ENCODE peak calls at places on chromosomes 11 and 22, in six cellular contexts. One of them, this sample, is unnamed.

GRCh38 chr22:28952857-28953256 is 69.5 kb downstream of the ZNRF3 start:
- DNase-seq in GM12878: no peak
- DNase-seq in H1: no peak
- DNase-seq in K562: no peak
- DNase-seq in HepG2: no peak
- DNase-seq in GM12891: no peak
- DNase-seq in this sample: no peak

GRCh38 chr11:1744879-1745700 is 5.3 kb downstream of the IFITM10 start:
- DNase-seq in GM12878: no peak
- DNase-seq in HepG2: no peak
- DNase-seq in H1: no peak
- DNase-seq in K562: no peak
- DNase-seq in GM12891: no peak
- DNase-seq in this sample: no peak

GRCh38 chr11:76233936-76234703 is 27.8 kb upstream of the WNT11 start:
- DNase-seq in K562: peak
- DNase-seq in GM12891: peak
- DNase-seq in GM12878: peak
- DNase-seq in H1: no peak
- DNase-seq in HepG2: no peak
- DNase-seq in this sample: peak

GRCh38 chr11:4641501-4641900 is 2.3 kb upstream of the OR51E1 start:
- DNase-seq in HepG2: no peak
- DNase-seq in GM12891: no peak
- DNase-seq in K562: no peak
- DNase-seq in H1: no peak
- DNase-seq in GM12878: no peak
- DNase-seq in this sample: no peak

GRCh38 chr22:36088292-36088691 is 59.7 kb upstream of the RBFOX2 start:
- DNase-seq in GM12891: no peak
- DNase-seq in H1: no peak
- DNase-seq in K562: no peak
- DNase-seq in HepG2: no peak
- DNase-seq in GM12878: no peak
- DNase-seq in this sample: no peak

GRCh38 chr22:33747576-33748180 is 172.6 kb downstream of the LARGE1 start:
- DNase-seq in GM12891: no peak
- DNase-seq in H1: no peak
- DNase-seq in GM12878: no peak
- DNase-seq in K562: no peak
- DNase-seq in HepG2: no peak
- DNase-seq in this sample: no peak

GRCh38 chr22:42471441-42471840 is 39.2 kb upstream of the NFAM1 start:
- DNase-seq in H1: no peak
- DNase-seq in GM12891: no peak
- DNase-seq in GM12878: no peak
- DNase-seq in K562: no peak
- DNase-seq in HepG2: no peak
- DNase-seq in this sample: no peak

GRCh38 chr22:26650722-26651421 is 6.5 kb upstream of the MIAT start:
- DNase-seq in GM12878: no peak
- DNase-seq in K562: no peak
- DNase-seq in HepG2: no peak
- DNase-seq in GM12891: no peak
- DNase-seq in H1: no peak
- DNase-seq in this sample: no peak

GRCh38 chr11:100240051-100240450 is 447.0 kb upstream of the ARHGAP42 start:
- DNase-seq in K562: no peak
- DNase-seq in H1: no peak
- DNase-seq in HepG2: no peak
- DNase-seq in GM12891: no peak
- DNase-seq in GM12878: no peak
- DNase-seq in this sample: no peak

GRCh38 chr11:65454696-65455456 is 32.3 kb downstream of the NEAT1 start:
- DNase-seq in GM12891: peak
- DNase-seq in HepG2: peak
- DNase-seq in H1: peak
- DNase-seq in GM12878: peak
- DNase-seq in K562: peak
- DNase-seq in this sample: peak

GRCh38 chr22:20430101-20430640 is 7.5 kb downstream of the SCARF2 start:
- DNase-seq in GM12878: no peak
- DNase-seq in H1: no peak
- DNase-seq in K562: peak
- DNase-seq in HepG2: no peak
- DNase-seq in GM12891: no peak
- DNase-seq in this sample: no peak

GRCh38 chr11:58958500-58958899 is 19.2 kb downstream of the GLYATL1 start:
- DNase-seq in K562: peak
- DNase-seq in HepG2: peak
- DNase-seq in GM12891: peak
- DNase-seq in H1: peak
- DNase-seq in GM12878: peak
- DNase-seq in this sample: peak

GRCh38 chr11:41189711-41190477 is 269.6 kb downstream of the LRRC4C start:
- DNase-seq in GM12891: no peak
- DNase-seq in H1: no peak
- DNase-seq in GM12878: no peak
- DNase-seq in K562: no peak
- DNase-seq in HepG2: peak
- DNase-seq in this sample: no peak

GRCh38 chr11:14980854-14981253 is 8.7 kb upstream of the CALCA start:
- DNase-seq in HepG2: no peak
- DNase-seq in H1: no peak
- DNase-seq in GM12878: no peak
- DNase-seq in K562: no peak
- DNase-seq in GM12891: no peak
- DNase-seq in this sample: no peak

GRCh38 chr11:44484211-44484610 is 81.3 kb upstream of the CD82 start:
- DNase-seq in GM12891: no peak
- DNase-seq in H1: no peak
- DNase-seq in K562: peak
- DNase-seq in GM12878: no peak
- DNase-seq in HepG2: peak
- DNase-seq in this sample: no peak

GRCh38 chr11:132595246-132595645 is 937.1 kb downstream of the OPCML start:
- DNase-seq in GM12891: no peak
- DNase-seq in HepG2: no peak
- DNase-seq in GM12878: no peak
- DNase-seq in H1: no peak
- DNase-seq in K562: no peak
- DNase-seq in this sample: no peak

GRCh38 chr11:120249279-120250022 is 9.5 kb downstream of the POU2F3 start:
- DNase-seq in K562: no peak
- DNase-seq in H1: no peak
- DNase-seq in HepG2: no peak
- DNase-seq in GM12878: peak
- DNase-seq in GM12891: no peak
- DNase-seq in this sample: no peak

GRCh38 chr11:73453562-73453961 is 77.4 kb downstream of the RELT start:
- DNase-seq in GM12891: no peak
- DNase-seq in HepG2: no peak
- DNase-seq in H1: no peak
- DNase-seq in GM12878: no peak
- DNase-seq in K562: no peak
- DNase-seq in this sample: no peak

GRCh38 chr11:121566279-121567168 is 113.8 kb upstream of the SORL1-AS1 start:
- DNase-seq in HepG2: no peak
- DNase-seq in GM12891: no peak
- DNase-seq in K562: no peak
- DNase-seq in H1: no peak
- DNase-seq in GM12878: no peak
- DNase-seq in this sample: no peak

GRCh38 chr11:125390949-125391348 is 105.1 kb downstream of the FEZ1 start:
- DNase-seq in K562: no peak
- DNase-seq in GM12891: no peak
- DNase-seq in H1: no peak
- DNase-seq in GM12878: no peak
- DNase-seq in HepG2: no peak
- DNase-seq in this sample: no peak

GRCh38 chr11:47271328-47271727 is 1.4 kb downstream of the MADD start:
- DNase-seq in GM12878: no peak
- DNase-seq in K562: no peak
- DNase-seq in H1: no peak
- DNase-seq in HepG2: no peak
- DNase-seq in GM12891: no peak
- DNase-seq in this sample: no peak

GRCh38 chr11:57746920-57747319 is 4.7 kb downstream of the BTBD18 start:
- DNase-seq in GM12878: no peak
- DNase-seq in H1: no peak
- DNase-seq in GM12891: no peak
- DNase-seq in K562: no peak
- DNase-seq in HepG2: no peak
- DNase-seq in this sample: no peak

GRCh38 chr11:57741132-57742086 is at the start of gene SELENOH:
- DNase-seq in GM12878: peak
- DNase-seq in K562: peak
- DNase-seq in H1: peak
- DNase-seq in HepG2: peak
- DNase-seq in GM12891: peak
- DNase-seq in this sample: peak

GRCh38 chr11:57745206-57745605 is 3.9 kb downstream of the SELENOH start:
- DNase-seq in GM12878: no peak
- DNase-seq in GM12891: no peak
- DNase-seq in HepG2: no peak
- DNase-seq in H1: no peak
- DNase-seq in K562: no peak
- DNase-seq in this sample: no peak

GRCh38 chr11:57744386-57744785 is 3.1 kb downstream of the SELENOH start:
- DNase-seq in H1: no peak
- DNase-seq in GM12878: no peak
- DNase-seq in K562: no peak
- DNase-seq in HepG2: no peak
- DNase-seq in GM12891: no peak
- DNase-seq in this sample: no peak

DNA sequence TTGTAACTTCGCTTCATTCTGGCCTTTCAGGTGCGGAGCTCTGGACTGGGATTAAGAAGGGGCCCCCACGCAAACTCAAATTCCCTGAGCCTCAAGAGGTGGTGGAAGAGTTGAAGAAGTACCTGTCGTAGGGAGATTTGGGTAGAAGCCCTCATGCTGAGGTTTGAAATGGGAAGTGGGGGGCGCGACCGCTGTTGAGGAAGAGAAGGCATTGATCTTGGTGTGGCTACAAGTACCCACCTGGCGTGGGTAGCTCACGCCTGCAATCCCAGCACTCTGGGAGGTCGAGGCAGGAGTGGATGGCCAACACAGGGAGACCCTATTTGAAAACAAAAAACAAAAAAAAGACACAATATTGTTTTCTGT is 779 bp downstream of the SELENOH start:
- DNase-seq in K562: no peak
- DNase-seq in H1: no peak
- DNase-seq in GM12891: no peak
- DNase-seq in HepG2: no peak
- DNase-seq in GM12878: no peak
- DNase-seq in this sample: no peak
- TF ChIP-seq POLR2AphosphoS5 in K562: no peak
- TF ChIP-seq POLR2AphosphoS5 in H1: no peak
- TF ChIP-seq POLR2AphosphoS5 in GM12891: no peak
- TF ChIP-seq POLR2AphosphoS5 in HepG2: no peak
- TF ChIP-seq POLR2AphosphoS5 in GM12878: no peak
- TF ChIP-seq POLR2AphosphoS5 in this sample: no peak

DNA sequence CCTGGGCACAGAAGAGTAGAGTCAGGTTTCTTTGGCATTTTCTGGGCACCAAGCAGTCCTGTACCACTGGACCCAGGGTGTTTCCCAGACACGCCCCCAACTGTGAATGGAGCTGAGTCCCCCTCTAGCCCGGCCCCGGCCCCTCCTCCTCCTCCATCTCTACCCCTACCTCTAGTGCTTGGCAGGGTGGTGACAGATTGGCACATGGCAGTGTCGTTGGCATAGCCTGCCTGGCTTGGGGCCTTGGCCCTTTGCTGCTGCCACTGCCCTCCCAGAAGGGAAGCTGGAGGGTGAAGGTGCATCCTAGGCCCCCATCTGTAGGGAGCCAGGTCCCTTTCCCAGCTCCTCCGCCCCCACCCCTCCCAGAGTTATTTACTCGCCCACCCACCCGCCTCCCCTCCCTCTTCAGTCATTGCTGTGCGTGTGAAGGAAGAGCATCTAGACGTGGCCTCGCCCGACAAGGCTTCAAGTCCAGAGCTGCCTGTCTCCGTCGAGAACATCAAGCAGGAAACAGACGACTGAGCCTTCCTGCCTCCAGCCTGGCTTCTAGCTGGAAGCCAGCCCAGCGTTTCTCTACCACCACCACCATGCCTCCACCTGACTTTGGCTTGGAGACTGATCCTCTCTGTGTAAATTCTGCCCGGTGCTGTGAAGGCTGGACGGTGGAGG is 10.9 kb downstream of the CHADL start:
- DNase-seq in K562: no peak
- DNase-seq in GM12891: no peak
- DNase-seq in HepG2: no peak
- DNase-seq in H1: no peak
- DNase-seq in GM12878: no peak
- DNase-seq in this sample: no peak
- TF ChIP-seq TAF1 in K562: no peak
- TF ChIP-seq TAF1 in GM12891: no peak
- TF ChIP-seq TAF1 in HepG2: no peak
- TF ChIP-seq TAF1 in H1: no peak
- TF ChIP-seq TAF1 in GM12878: no peak
- TF ChIP-seq TAF1 in this sample: no peak

DNA sequence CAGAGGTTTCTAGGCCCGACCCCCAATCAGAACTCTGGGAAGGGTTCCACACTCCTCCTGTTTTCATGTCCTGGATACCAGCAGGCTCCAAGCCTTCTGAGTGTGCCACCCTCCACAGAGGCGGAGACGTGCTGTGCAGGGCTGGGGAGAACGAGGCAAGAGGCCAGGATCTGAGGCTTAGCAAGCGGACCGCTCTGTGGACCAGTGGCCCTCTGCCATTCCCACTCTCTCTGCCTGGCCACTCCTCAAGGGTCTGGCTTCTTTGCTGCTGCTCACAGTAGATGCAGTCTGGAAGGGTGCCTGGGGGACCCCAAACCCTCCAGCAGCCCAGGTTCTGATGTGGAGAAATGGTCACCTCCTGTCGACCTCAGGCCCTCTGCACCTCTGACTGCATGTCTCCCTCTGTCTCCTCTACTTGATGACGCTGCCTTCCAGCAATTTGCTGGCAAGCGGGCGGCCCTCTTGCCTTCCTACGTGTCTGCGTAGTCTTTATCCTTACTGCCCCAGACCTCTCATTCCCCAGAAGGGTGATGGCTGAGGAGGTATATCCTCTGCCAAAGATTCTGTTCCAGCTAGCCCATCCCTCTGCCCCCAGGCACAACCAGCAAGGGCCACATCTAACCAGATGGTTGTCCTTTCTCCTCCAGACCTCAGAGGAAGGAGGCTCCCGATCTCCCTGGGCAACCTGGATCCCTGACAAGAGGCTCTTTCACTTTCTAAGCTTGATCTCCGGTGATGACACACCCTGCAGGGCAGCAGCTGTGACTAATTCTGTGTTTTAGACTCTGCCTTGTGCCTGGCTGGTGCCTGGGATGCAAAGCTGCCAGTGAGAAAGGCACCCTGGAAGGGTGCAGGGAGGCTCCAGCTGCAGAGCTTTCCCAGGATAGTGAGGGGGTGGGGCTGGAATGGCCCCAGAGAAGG is 87.3 kb downstream of the NAT10 start:
- DNase-seq in H1: no peak
- DNase-seq in K562: no peak
- DNase-seq in HepG2: no peak
- DNase-seq in GM12878: no peak
- DNase-seq in GM12891: no peak
- DNase-seq in this sample: no peak
- TF ChIP-seq POLR2A in H1: no peak
- TF ChIP-seq POLR2A in K562: no peak
- TF ChIP-seq POLR2A in HepG2: no peak
- TF ChIP-seq POLR2A in GM12878: no peak
- TF ChIP-seq POLR2A in GM12891: no peak
- TF ChIP-seq POLR2A in this sample: no peak

GRCh38 chr11:116229581-116229980 is 543.2 kb downstream of the BUD13 start:
- DNase-seq in H1: no peak
- DNase-seq in K562: no peak
- DNase-seq in GM12878: no peak
- DNase-seq in HepG2: no peak
- DNase-seq in GM12891: no peak
- DNase-seq in this sample: no peak
- TF ChIP-seq POLR2AphosphoS5 in H1: no peak
- TF ChIP-seq POLR2AphosphoS5 in K562: no peak
- TF ChIP-seq POLR2AphosphoS5 in GM12878: no peak
- TF ChIP-seq POLR2AphosphoS5 in HepG2: no peak
- TF ChIP-seq POLR2AphosphoS5 in GM12891: no peak
- TF ChIP-seq POLR2AphosphoS5 in this sample: no peak